ENCODE peak calls at places on chromosomes 3 and 15, in seven cellular contexts. E, K, J, D, P, O and Q are unnamed samples.

GRCh38 chr3:24657870-24658535 is 163.4 kb upstream of the THRB start:
- DNase-seq in P (no peak), J (no peak), K (no peak), D (no peak), O (no peak), E (no peak), Q (no peak)

GRCh38 chr3:58994746-58995330 is 55.0 kb downstream of the CFAP20DC start:
- DNase-seq in J (peak; percentile 52), O (peak; percentile 60), D (peak; percentile 39), K (peak; percentile 60), P (no peak), E (peak; percentile 23), Q (peak; percentile 71)

GRCh38 chr3:72904156-72904555 is 16.3 kb downstream of the GXYLT2 start:
- DNase-seq in K (no peak), E (no peak), O (no peak), J (no peak), D (no peak), P (no peak), Q (no peak)

GRCh38 chr3:127254001-127254400 is 33.8 kb downstream of the PRR20G start:
- DNase-seq in E (no peak), J (no peak), O (no peak), P (no peak), D (no peak), K (no peak), Q (no peak)

GRCh38 chr15:84604804-84605203 is 4.0 kb downstream of the ZSCAN2 start:
- DNase-seq in J (no peak), O (no peak), E (no peak), K (no peak), D (no peak), P (no peak), Q (no peak)

GRCh38 chr15:32119694-32120330 is 89.5 kb downstream of the CHRNA7 start:
- DNase-seq in D (no peak), E (no peak), O (no peak), J (peak; percentile 72), P (no peak), K (no peak), Q (no peak)

GRCh38 chr15:33086500-33087141 is 107.9 kb downstream of the FMN1 start:
- DNase-seq in O (peak; percentile 42), D (peak; percentile 19), P (no peak), K (peak; percentile 62), E (peak; percentile 16), J (peak; percentile 30), Q (peak; percentile 11)

GRCh38 chr3:89113887-89114840 is 6.7 kb downstream of the EPHA3 start:
- DNase-seq in O (no peak), K (no peak), E (no peak), P (peak; percentile 88), D (peak; percentile 20), J (peak; percentile 37), Q (no peak)

GRCh38 chr3:73605388-73605787 is 19.4 kb downstream of the PDZRN3 start:
- DNase-seq in K (no peak), D (no peak), P (no peak), E (no peak), O (no peak), J (no peak), Q (no peak)

GRCh38 chr3:177337548-177338331 is 140.5 kb upstream of the TBL1XR1 start:
- DNase-seq in K (no peak), P (peak; percentile 13), D (no peak), J (no peak), O (no peak), E (peak; percentile 87), Q (no peak)

GRCh38 chr3:133949438-133949837 is 53.8 kb upstream of the RAB6B start:
- DNase-seq in K (peak; percentile 88), O (no peak), D (no peak), P (no peak), J (no peak), E (no peak), Q (no peak)

GRCh38 chr3:148158210-148158609 is 539.5 kb upstream of the AGTR1 start:
- DNase-seq in O (no peak), J (no peak), E (no peak), D (no peak), K (peak; percentile 80), P (no peak), Q (no peak)

GRCh38 chr15:64846246-64846645 is 4.5 kb downstream of the PLEKHO2 start:
- DNase-seq in D (no peak), P (no peak), K (no peak), E (no peak), J (no peak), O (no peak), Q (no peak)

GRCh38 chr3:16294854-16295253 is 29.8 kb downstream of the OXNAD1 start:
- DNase-seq in O (no peak), D (no peak), E (no peak), J (no peak), K (no peak), P (no peak), Q (no peak)

GRCh38 chr15:66698318-66698961 is 3.6 kb upstream of the SMAD6 start:
- DNase-seq in O (peak; percentile 61), K (peak; percentile 71), P (peak; percentile 78), J (peak; percentile 81), D (peak; percentile 67), E (no peak), Q (peak; percentile 47)

DNA sequence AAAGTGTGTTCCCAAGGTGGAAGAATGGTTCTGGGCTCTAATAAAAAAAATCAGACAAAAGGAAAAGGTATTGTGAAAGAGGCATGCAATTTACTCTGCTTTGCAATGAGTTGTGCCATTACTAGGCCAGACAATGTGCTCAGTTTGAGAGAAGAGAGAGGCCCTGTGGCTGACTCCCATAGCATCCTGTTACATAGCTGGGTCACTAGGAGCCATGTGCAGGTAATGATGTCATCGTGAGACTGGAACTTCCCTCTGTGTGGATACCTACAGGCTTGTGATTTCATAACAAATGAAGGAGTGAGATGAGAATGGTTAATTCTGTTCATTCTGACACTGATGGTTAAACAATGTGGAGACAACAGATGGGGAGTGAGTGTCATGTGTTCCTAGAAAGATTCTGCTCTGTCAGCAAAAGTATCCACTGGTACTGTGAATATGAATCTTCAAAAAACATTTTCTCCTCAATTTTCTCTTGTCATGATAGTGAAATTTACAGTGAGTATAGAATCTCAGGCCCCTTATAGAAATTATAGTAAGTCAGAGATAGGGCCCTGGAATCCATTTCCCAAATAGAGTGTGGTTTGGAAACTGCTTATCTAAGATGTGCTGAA is 648.7 kb upstream of the DPPA4 start:
- DNase-seq in D (no peak), K (no peak), P (no peak), O (no peak), E (no peak), J (no peak), Q (no peak)
- TF ChIP-seq MAX in D (no peak), K (no peak), P (no peak), O (no peak), E (no peak), J (no peak), Q (no peak)

GRCh38 chr3:13139471-13140065 is 66.3 kb upstream of the IQSEC1 start:
- DNase-seq in O (no peak), E (no peak), K (no peak), J (no peak), D (no peak), P (no peak), Q (no peak)
- H4K20me1 ChIP-seq in O (no peaks in the 10 kb centered on the region), E (no peaks in the 10 kb centered on the region), K (no peaks in the 10 kb centered on the region), J (no peaks in the 10 kb centered on the region), D (peaks cover 26% of the 10 kb centered on the region), P (peaks cover 4% of the 10 kb centered on the region), Q (peaks cover 26% of the 10 kb centered on the region)

GRCh38 chr15:63349621-63350020 is 32.0 kb downstream of the CA12 start:
- DNase-seq in D (no peak), K (no peak), J (no peak), O (no peak), P (no peak), E (no peak), Q (no peak)

GRCh38 chr15:63350178-63350621 is 31.4 kb downstream of the CA12 start:
- DNase-seq in E (no peak), O (no peak), K (no peak), J (no peak), D (no peak), P (no peak), Q (no peak)

GRCh38 chr15:63347074-63347859 is 34.4 kb downstream of the CA12 start:
- DNase-seq in O (no peak), K (no peak), J (peak; percentile 56), E (no peak), D (no peak), P (no peak), Q (no peak)

GRCh38 chr15:63349156-63349555 is 32.5 kb downstream of the CA12 start:
- DNase-seq in D (no peak), J (no peak), E (no peak), P (no peak), K (no peak), O (no peak), Q (no peak)

DNA sequence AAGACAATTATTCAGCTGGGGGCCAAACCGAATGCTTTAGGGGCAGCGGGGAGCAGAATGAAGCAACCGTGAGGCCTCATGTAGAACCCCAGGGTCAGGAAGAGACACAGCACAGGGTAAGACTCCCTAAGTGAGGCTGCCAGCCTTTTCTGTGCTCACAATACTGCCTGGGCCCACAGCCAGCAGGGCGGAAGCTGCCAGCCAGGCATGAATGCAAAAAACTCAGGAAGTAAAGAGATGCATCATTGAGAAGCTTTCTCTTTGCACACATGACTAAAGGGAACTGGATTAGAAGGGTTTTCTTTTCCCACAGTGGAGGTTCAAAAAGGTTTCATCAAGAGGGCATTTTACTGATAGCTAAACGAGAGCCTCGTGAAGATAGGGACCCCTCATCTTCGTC is 33.3 kb downstream of the CA12 start:
- DNase-seq in D (no peak), J (peak; percentile 42), P (no peak), K (peak; percentile 78), O (no peak), E (no peak), Q (no peak)
- TF ChIP-seq MAX in D (no peak), J (peak; percentile 79), P (no peak), K (no peak), O (no peak), E (no peak), Q (no peak)

DNA sequence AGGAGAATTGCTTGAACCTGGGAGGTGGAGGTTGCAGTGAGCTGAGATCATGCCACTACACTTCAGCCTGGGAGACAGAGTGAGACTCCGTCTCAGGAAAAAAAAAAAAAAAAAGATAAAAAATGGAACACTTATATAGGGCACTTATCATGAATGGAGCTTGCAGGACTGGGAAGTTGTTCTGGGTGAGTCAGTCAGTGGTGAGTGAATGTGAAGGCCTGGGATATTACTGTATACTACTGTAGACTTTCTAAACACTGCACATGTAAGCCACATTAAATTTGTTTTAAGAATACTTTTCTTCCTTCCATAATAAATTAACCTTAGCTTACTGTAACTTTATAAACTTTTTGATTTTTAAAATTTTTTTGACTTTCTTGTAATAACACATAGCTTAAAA is 59.8 kb downstream of the SFMBT1 start:
- DNase-seq in D (no peak), E (no peak), K (no peak), P (no peak), J (no peak), O (no peak), Q (no peak)
- H4K20me1 ChIP-seq in D (no peaks in the 10 kb centered on the region), E (no peaks in the 10 kb centered on the region), K (no peaks in the 10 kb centered on the region), P (no peaks in the 10 kb centered on the region), J (no peaks in the 10 kb centered on the region), O (peaks cover 3% of the 10 kb centered on the region), Q (no peaks in the 10 kb centered on the region)